ENCODE peak calls at places on chromosomes 16 and 17, in four cellular contexts. Z, K, T and S are unnamed samples.

GRCh38 chr16:86578499-86579267 is at the start of gene FOXL1:
- DNase-seq in T (no peak), K (no peak), Z (no peak), S (no peak)

GRCh38 chr16:3046506-3047386 is at the start of gene MMP25:
- DNase-seq in T (no peak), Z (no peak), K (no peak), S (no peak)

GRCh38 chr17:42403150-42403549 is 14.9 kb upstream of the STAT3 start:
- DNase-seq in K (no peak), Z (no peak), T (no peak), S (no peak)

GRCh38 chr17:83173997-83174858 is 94.8 kb downstream of the METRNL start:
- DNase-seq in Z (no peak), K (no peak), T (peak), S (no peak)

GRCh38 chr16:84156342-84156784 is 11.3 kb downstream of the DNAAF1 start:
- DNase-seq in T (no peak), K (peak), Z (no peak), S (no peak)

GRCh38 chr17:45050680-45051059 is 762 bp downstream of the DCAKD start:
- DNase-seq in K (peak), T (peak), Z (no peak), S (peak)

GRCh38 chr16:50458694-50459271 is 89.4 kb upstream of the NKD1 start:
- DNase-seq in K (no peak), Z (no peak), T (peak), S (no peak)

GRCh38 chr17:32995416-32995815 is 3.8 kb downstream of the SPACA3 start:
- DNase-seq in K (no peak), Z (no peak), T (no peak), S (no peak)

GRCh38 chr17:41555105-41555887 is 16.6 kb downstream of the KRT9 start:
- DNase-seq in Z (no peak), K (no peak), T (no peak), S (peak)

GRCh38 chr17:63442549-63443035 is 3.5 kb downstream of the CYB561 start:
- DNase-seq in K (no peak), Z (no peak), T (no peak), S (no peak)

GRCh38 chr16:11205754-11206459 is 50.1 kb downstream of the SOCS1 start:
- DNase-seq in K (no peak), Z (no peak), T (no peak), S (no peak)

GRCh38 chr17:64723781-64724180 is 61.7 kb upstream of the SMURF2 start:
- DNase-seq in K (no peak), Z (no peak), T (no peak), S (no peak)

GRCh38 chr16:4290236-4290830 is 17.5 kb upstream of the TFAP4 start:
- DNase-seq in T (no peak), K (peak), Z (no peak), S (peak)

GRCh38 chr17:1435326-1435725 is 20.7 kb downstream of the CRK start:
- DNase-seq in K (no peak), T (no peak), Z (no peak), S (no peak)

GRCh38 chr16:86634290-86634689 is 55.9 kb downstream of the FOXL1 start:
- DNase-seq in T (no peak), Z (no peak), K (no peak), S (no peak)

GRCh38 chr16:28838558-28838918 is 7.6 kb downstream of the TUFM start:
- DNase-seq in K (no peak), Z (no peak), T (no peak), S (no peak)

GRCh38 chr16:86911311-86911999 is 333.1 kb downstream of the FOXL1 start:
- DNase-seq in K (no peak), T (no peak), Z (no peak), S (no peak)

GRCh38 chr16:54266363-54266955 is 20.1 kb downstream of the IRX3 start:
- DNase-seq in T (no peak), K (no peak), Z (peak), S (no peak)

GRCh38 chr17:7249219-7249618 is 2.3 kb downstream of the CTDNEP1 start:
- DNase-seq in Z (no peak), K (no peak), T (no peak), S (no peak)

GRCh38 chr17:44807817-44808155 is 22.3 kb downstream of the GJC1 start:
- DNase-seq in T (no peak), Z (no peak), K (no peak), S (no peak)

GRCh38 chr17:77735341-77736206 is 222.9 kb upstream of the TNRC6C start:
- DNase-seq in T (peak), Z (no peak), K (no peak), S (no peak)

GRCh38 chr17:44976198-44976597 is 8.1 kb upstream of the C1QL1 start:
- DNase-seq in Z (no peak), T (peak), K (no peak), S (no peak)

GRCh38 chr17:18261146-18261515 is 669 bp downstream of the MIEF2 start:
- DNase-seq in Z (no peak), T (peak), K (peak), S (peak)

GRCh38 chr17:58351182-58351581 is 819 bp downstream of the SUPT4H1 start:
- DNase-seq in Z (no peak), T (no peak), K (no peak), S (no peak)

GRCh38 chr16:81291117-81291516 is 23.6 kb upstream of the GAN start:
- DNase-seq in T (no peak), Z (no peak), K (no peak), S (no peak)

GRCh38 chr16:54936086-54936978 is 5.7 kb downstream of the IRX5 start:
- DNase-seq in K (no peak), Z (no peak), T (no peak), S (no peak)

GRCh38 chr16:11949527-11949926 is 7.7 kb upstream of the NPIPB2 start:
- DNase-seq in K (peak), Z (no peak), T (peak), S (peak)